ENCODE peak calls at places on chromosomes 6 and 20, in seven cellular contexts. N is body of pancreas, Q is GM12865, C is left lung, J is AG04450, X is MM.1S, S is RWPE1. B is an unnamed sample.

GRCh38 chr20:2914160-2914559 is 40.9 kb downstream of the PTPRA start:
- DNase-seq in J (no peak), S (no peak), Q (peak), N (no peak), X (no peak), C (no peak), B (no peak)

GRCh38 chr20:20184711-20185110 is 132.4 kb downstream of the CFAP61 start:
- DNase-seq in S (no peak), N (no peak), C (no peak), Q (no peak), J (no peak), X (no peak), B (no peak)

GRCh38 chr6:37160922-37161778 is 8.8 kb upstream of the PIM1 start:
- DNase-seq in Q (peak), S (no peak), C (no peak), N (no peak), X (no peak), J (no peak), B (peak)

GRCh38 chr20:13396036-13396435 is 175.0 kb downstream of the ISM1 start:
- DNase-seq in Q (no peak), C (no peak), S (no peak), J (no peak), X (peak), N (no peak), B (no peak)

GRCh38 chr20:9920908-9921307 is 82.0 kb upstream of the PAK5 start:
- DNase-seq in C (no peak), N (no peak), J (no peak), X (no peak), Q (no peak), S (no peak), B (no peak)

GRCh38 chr6:39197521-39198500 is 31.5 kb downstream of the KCNK5 start:
- DNase-seq in N (no peak), Q (no peak), X (no peak), J (no peak), S (no peak), C (no peak), B (no peak)

GRCh38 chr6:163170294-163170883 is 244.1 kb upstream of the QKI start:
- DNase-seq in S (peak), C (no peak), Q (peak), X (peak), J (no peak), N (no peak), B (peak)

GRCh38 chr6:39076993-39077535 is 28.5 kb downstream of the GLP1R start:
- DNase-seq in C (no peak), Q (peak), N (no peak), S (no peak), X (no peak), J (no peak), B (peak)

GRCh38 chr6:106470811-106471210 is 110.3 kb downstream of the CRYBG1 start:
- DNase-seq in C (no peak), N (no peak), J (no peak), S (no peak), X (no peak), Q (no peak), B (no peak)

GRCh38 chr6:22327881-22328280 is 31.0 kb upstream of the PRL start:
- DNase-seq in C (no peak), X (no peak), N (no peak), S (no peak), J (no peak), Q (no peak), B (no peak)

GRCh38 chr20:61052796-61053442 is 199.1 kb upstream of the CDH4 start:
- DNase-seq in J (no peak), N (peak), X (no peak), C (no peak), S (no peak), Q (no peak), B (no peak)

GRCh38 chr20:59175861-59176260 is 12.2 kb downstream of the ZNF831 start:
- DNase-seq in J (no peak), S (no peak), Q (no peak), N (no peak), C (no peak), X (no peak), B (no peak)

GRCh38 chr6:156794963-156795362 is 17.8 kb downstream of the ARID1B start:
- DNase-seq in C (no peak), J (no peak), S (no peak), Q (peak), X (no peak), N (no peak), B (peak)

GRCh38 chr6:21922086-21922485 is 328.5 kb downstream of the SOX4 start:
- DNase-seq in X (no peak), J (no peak), S (no peak), N (no peak), C (no peak), Q (no peak), B (no peak)

GRCh38 chr6:14066782-14067406 is 50.7 kb upstream of the CD83 start:
- DNase-seq in X (peak), J (peak), Q (peak), C (no peak), N (peak), S (peak), B (peak)

GRCh38 chr6:13229205-13230085 is 98.9 kb downstream of the TBC1D7 start:
- DNase-seq in Q (peak), S (peak), J (no peak), N (peak), C (no peak), X (peak), B (peak)

GRCh38 chr20:56629464-56630085 is 469 bp downstream of the TFAP2C start:
- DNase-seq in N (no peak), C (no peak), Q (no peak), S (peak), X (peak), J (no peak), B (no peak)

GRCh38 chr20:298755-299391 is 1.5 kb downstream of the ZCCHC3 start:
- DNase-seq in Q (no peak), C (no peak), S (no peak), J (no peak), N (no peak), X (no peak), B (no peak)
- TF ChIP-seq CTCF in Q (no peak), C (no peak), S (no peak), J (no peak), N (no peak), X (no peak), B (no peak)

GRCh38 chr6:72651191-72651590 is 29.3 kb downstream of the KCNQ5 start:
- DNase-seq in S (no peak), X (no peak), J (no peak), Q (no peak), N (no peak), C (no peak), B (no peak)

GRCh38 chr6:72654101-72654618 is 32.3 kb downstream of the KCNQ5 start:
- DNase-seq in S (no peak), N (no peak), J (no peak), Q (peak), C (no peak), X (no peak), B (peak)

GRCh38 chr6:72651967-72652956 is 30.4 kb downstream of the KCNQ5 start:
- DNase-seq in N (no peak), X (no peak), S (no peak), Q (no peak), C (no peak), J (no peak), B (no peak)

GRCh38 chr6:72650081-72650745 is 28.3 kb downstream of the KCNQ5 start:
- DNase-seq in S (peak), Q (no peak), N (no peak), J (no peak), X (no peak), C (no peak), B (no peak)

GRCh38 chr6:72653032-72653431 is 31.2 kb downstream of the KCNQ5 start:
- DNase-seq in C (no peak), S (no peak), N (no peak), J (no peak), X (no peak), Q (no peak), B (no peak)
- TF ChIP-seq CTCF in C (no peak), S (no peak), N (no peak), J (no peak), X (no peak), Q (no peak), B (no peak)

GRCh38 chr20:51172558-51173428 is 149.9 kb upstream of the KCNG1 start:
- DNase-seq in Q (no peak), J (no peak), S (no peak), C (no peak), N (no peak), X (no peak), B (no peak)
- TF ChIP-seq CTCF in Q (no peak), J (no peak), S (no peak), C (no peak), N (no peak), X (no peak), B (no peak)

GRCh38 chr6:142942805-142943227 is 2.2 kb downstream of the HIVEP2 start:
- DNase-seq in Q (peak), N (no peak), S (peak), J (no peak), C (no peak), X (peak), B (no peak)
- TF ChIP-seq CTCF in Q (peak), N (peak), S (peak), J (peak), C (peak), X (peak), B (no peak)

GRCh38 chr20:5160882-5161281 is 34.1 kb downstream of the CDS2 start:
- DNase-seq in C (no peak), S (no peak), N (no peak), Q (no peak), X (peak), J (no peak), B (no peak)

GRCh38 chr20:5161536-5162164 is 34.8 kb downstream of the CDS2 start:
- DNase-seq in N (no peak), S (no peak), C (no peak), X (no peak), J (no peak), Q (no peak), B (no peak)

GRCh38 chr20:5168582-5169396 is 42.0 kb downstream of the CDS2 start:
- DNase-seq in J (no peak), S (peak), C (no peak), N (no peak), Q (no peak), X (no peak), B (no peak)

GRCh38 chr20:5159928-5160327 is 33.1 kb downstream of the CDS2 start:
- DNase-seq in C (no peak), Q (no peak), N (no peak), J (no peak), X (no peak), S (no peak), B (no peak)

DNA sequence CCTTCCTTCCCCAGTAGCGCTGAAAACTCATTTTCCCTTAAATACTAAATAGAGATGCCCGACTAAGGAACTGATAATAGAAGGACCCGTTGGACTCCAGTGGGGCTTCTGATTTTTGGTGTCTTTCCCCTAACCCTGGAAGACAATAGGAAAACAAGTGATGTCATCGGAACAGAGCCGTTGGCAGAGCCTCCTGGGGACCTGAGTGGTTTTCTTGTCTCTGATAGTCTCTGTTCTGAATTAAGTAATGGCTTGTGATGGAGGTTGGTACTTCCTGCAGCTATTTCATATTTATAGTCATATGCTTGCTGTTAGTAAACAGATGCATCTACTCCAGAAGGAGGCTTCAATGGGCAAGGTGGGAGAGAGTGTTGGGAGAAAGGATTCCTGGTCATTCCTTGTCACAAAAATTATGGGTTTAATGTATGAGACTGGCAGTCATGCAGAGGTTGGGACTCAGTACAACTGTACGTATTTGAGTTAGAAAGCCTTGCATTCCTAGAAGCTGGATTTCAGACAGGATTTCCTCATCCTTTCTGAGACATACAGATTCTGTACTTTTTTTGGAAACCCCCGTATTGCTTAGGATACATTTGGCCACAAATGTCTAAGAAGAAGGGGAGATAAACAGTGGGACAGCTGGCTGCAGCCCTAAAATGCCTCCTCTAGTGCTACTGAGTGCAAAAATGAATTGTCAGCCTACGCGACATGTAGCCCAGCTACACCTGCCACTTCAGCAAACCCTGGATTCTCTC is 38.0 kb downstream of the CDS2 start:
- DNase-seq in N (no peak), Q (no peak), S (no peak), C (no peak), X (no peak), J (no peak), B (no peak)
- TF ChIP-seq CTCF in N (no peak), Q (no peak), S (no peak), C (no peak), X (no peak), J (no peak), B (no peak)

GRCh38 chr20:63234693-63235398 is 859 bp upstream of the BIRC7 start:
- DNase-seq in C (no peak), N (peak), Q (peak), S (peak), X (no peak), J (no peak), B (peak)
- TF ChIP-seq CTCF in C (no peak), N (peak), Q (peak), S (peak), X (peak), J (peak), B (peak)

GRCh38 chr6:129432738-129433137 is 277.2 kb downstream of the ARHGAP18 start:
- DNase-seq in Q (no peak), C (no peak), N (no peak), S (peak), X (no peak), J (no peak), B (no peak)
- TF ChIP-seq CTCF in Q (peak), C (no peak), N (no peak), S (no peak), X (peak), J (peak), B (no peak)

GRCh38 chr20:33668087-33668790 is 1.5 kb downstream of the ACTL10 start:
- DNase-seq in Q (no peak), C (peak), N (no peak), X (no peak), S (peak), J (no peak), B (peak)
- TF ChIP-seq CTCF in Q (peak), C (peak), N (peak), X (no peak), S (peak), J (peak), B (peak)

B was measured in GM10248.